ENCODE peak calls at places on chromosomes 11 and 22, in eight cellular contexts. Z, S, Y, G, J, Q, F and K are unnamed samples.

GRCh38 chr11:82683029-82683428 is 50.6 kb downstream of the FAM181B start:
- DNase-seq in Z (no peak), S (no peak), Y (no peak), G (peak; percentile 65), J (no peak), Q (no peak), F (no peak), K (no peak)

GRCh38 chr11:86591631-86592030 is 80.8 kb downstream of the ME3 start:
- DNase-seq in Z (no peak), S (no peak), Y (no peak), G (no peak), J (no peak), Q (no peak), F (no peak), K (no peak)

GRCh38 chr11:14417186-14417585 is 58.2 kb upstream of the RRAS2 start:
- DNase-seq in Z (no peak), S (no peak), Y (peak; percentile 32), G (no peak), J (no peak), Q (no peak), F (no peak), K (no peak)

GRCh38 chr11:1652026-1652425 is 22.5 kb downstream of the KRTAP5-5 start:
- DNase-seq in Z (no peak), S (no peak), Y (no peak), G (no peak), J (no peak), Q (no peak), F (no peak), K (peak; percentile 65)

GRCh38 chr11:46315783-46316563 is 31.3 kb upstream of the DGKZ start:
- DNase-seq in Z (no peak), S (no peak), Y (no peak), G (no peak), J (no peak), Q (no peak), F (peak; percentile 75), K (no peak)

GRCh38 chr11:134691985-134692384 is 279.9 kb upstream of the B3GAT1 start:
- DNase-seq in Z (no peak), S (no peak), Y (no peak), G (no peak), J (no peak), Q (no peak), F (no peak), K (no peak)

GRCh38 chr11:77401486-77402217 is 72.2 kb downstream of the PAK1 start:
- DNase-seq in Z (no peak), S (no peak), Y (no peak), G (no peak), J (no peak), Q (no peak), F (no peak), K (no peak)

GRCh38 chr22:32707971-32708370 is 93.5 kb upstream of the TIMP3 start:
- DNase-seq in Z (no peak), S (no peak), Y (peak; percentile 69), G (no peak), J (no peak), Q (no peak), F (no peak), K (no peak)

GRCh38 chr11:25159341-25159740 is 662.5 kb downstream of the LUZP2 start:
- DNase-seq in Z (no peak), S (no peak), Y (no peak), G (no peak), J (no peak), Q (no peak), F (no peak), K (no peak)

GRCh38 chr22:28813772-28814518 is 13.6 kb upstream of the XBP1 start:
- DNase-seq in Z (peak; percentile 39), S (no peak), Y (no peak), G (no peak), J (no peak), Q (no peak), F (no peak), K (no peak)

GRCh38 chr11:112616292-112617088 is 344.7 kb upstream of the NCAM1 start:
- DNase-seq in Z (no peak), S (no peak), Y (no peak), G (no peak), J (no peak), Q (no peak), F (no peak), K (no peak)

GRCh38 chr22:39290724-39291161 is 28.7 kb downstream of the RPL3 start:
- DNase-seq in Z (peak; percentile 66), S (no peak), Y (peak; percentile 28), G (peak; percentile 84), J (no peak), Q (no peak), F (peak; percentile 81), K (no peak)

GRCh38 chr11:66969584-66970205 is 5.4 kb upstream of the C11orf86 start:
- DNase-seq in Z (no peak), S (no peak), Y (peak; percentile 92), G (no peak), J (no peak), Q (peak; percentile 95), F (no peak), K (no peak)

GRCh38 chr11:35151241-35151640 is 12.3 kb downstream of the CD44 start:
- DNase-seq in Z (no peak), S (no peak), Y (peak; percentile 60), G (no peak), J (no peak), Q (no peak), F (no peak), K (no peak)

DNA sequence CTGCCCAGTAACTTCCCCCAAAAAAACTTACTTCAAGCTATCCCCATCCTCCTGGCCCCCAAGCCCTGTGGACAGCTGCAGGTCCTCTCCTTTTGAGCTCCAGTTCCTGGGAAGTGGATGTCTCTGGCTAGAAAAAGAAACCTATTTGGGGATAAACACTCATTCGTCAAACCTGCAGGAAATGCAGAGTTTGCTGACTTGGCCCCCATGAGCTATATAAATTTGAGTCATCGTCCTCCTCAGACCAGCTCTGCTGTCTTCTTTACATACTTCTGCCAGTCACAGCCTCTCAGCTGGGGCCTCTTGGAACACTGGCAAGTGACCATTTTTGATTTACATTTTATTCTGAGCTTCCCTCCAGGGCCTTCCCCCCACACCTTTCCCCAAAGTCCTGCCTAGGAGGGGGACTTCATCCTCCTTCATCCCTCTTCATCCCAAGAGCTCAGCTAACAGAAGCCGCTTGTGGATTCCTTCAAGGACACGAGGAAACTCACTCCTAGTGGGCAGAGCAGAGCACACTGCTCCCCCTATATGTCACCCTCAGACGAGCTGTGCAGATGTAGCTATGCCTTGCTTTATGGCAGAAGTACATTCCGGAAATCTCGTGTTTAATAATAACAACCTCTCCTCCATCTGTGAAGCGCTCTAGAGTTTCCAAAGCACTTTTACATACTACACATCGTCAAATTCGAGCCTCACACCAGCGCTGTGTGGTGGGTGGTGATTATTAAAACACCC is 131.8 kb downstream of the FEZ1 start:
- DNase-seq in Z (no peak), S (no peak), Y (peak; percentile 14), G (no peak), J (no peak), Q (no peak), F (no peak), K (no peak)
- TF ChIP-seq CTCF in Z (no peak), S (peak; percentile 19), Y (peak; percentile 32), G (peak; percentile 56), J (no peak), Q (no peak), F (no peak), K (peak; percentile 33)

DNA sequence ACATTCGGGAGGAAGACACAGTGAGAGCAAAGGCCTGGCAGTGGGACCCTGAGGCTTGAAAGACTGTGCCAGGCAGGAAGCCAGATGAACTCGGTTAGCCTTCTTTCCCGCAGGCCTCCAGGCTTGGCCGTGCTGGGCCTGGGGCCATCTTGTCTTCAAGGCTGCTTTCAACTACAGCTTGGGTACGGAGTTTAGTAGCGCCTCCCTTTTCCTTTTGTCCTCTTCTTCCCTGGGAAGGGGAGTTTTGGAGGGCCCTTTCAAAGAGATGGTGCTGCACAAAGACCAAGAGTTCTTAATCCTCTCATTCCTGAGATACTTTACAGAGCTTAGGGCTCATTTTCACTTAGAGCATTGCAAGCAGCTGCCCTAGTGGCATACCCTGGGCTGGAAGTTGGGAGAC is 87.5 kb downstream of the TP53I11 start:
- DNase-seq in Z (no peak), S (no peak), Y (no peak), G (peak; percentile 75), J (no peak), Q (no peak), F (no peak), K (no peak)
- TF ChIP-seq CTCF in Z (no peak), S (no peak), Y (no peak), G (peak; percentile 34), J (no peak), Q (no peak), F (no peak), K (no peak)

GRCh38 chr11:108664730-108665525 is at the start of gene DDX10:
- DNase-seq in Z (peak; percentile 99), S (peak; percentile 99), Y (peak; percentile 99), G (peak; percentile 99), J (peak; percentile 82), Q (peak; percentile 97), F (peak; percentile 98), K (peak; percentile 98)
- TF ChIP-seq CTCF in Z (no peak), S (no peak), Y (no peak), G (no peak), J (peak; percentile 19), Q (peak; percentile 28), F (no peak), K (peak; percentile 11)

GRCh38 chr11:55707029-55707428 is 45.0 kb downstream of the OR4C6 start:
- DNase-seq in Z (no peak), S (peak; percentile 54), Y (peak; percentile 45), G (no peak), J (no peak), Q (no peak), F (no peak), K (no peak)
- TF ChIP-seq CTCF in Z (peak; percentile 8), S (peak; percentile 80), Y (peak; percentile 56), G (peak; percentile 81), J (no peak), Q (peak; percentile 44), F (peak; percentile 49), K (peak; percentile 77)

GRCh38 chr11:38824573-38824972 is 2226.5 kb upstream of the RAG2 start:
- DNase-seq in Z (no peak), S (peak; percentile 74), Y (no peak), G (peak; percentile 41), J (no peak), Q (no peak), F (no peak), K (no peak)
- TF ChIP-seq CTCF in Z (no peak), S (peak; percentile 75), Y (peak; percentile 35), G (peak; percentile 75), J (no peak), Q (no peak), F (peak; percentile 9), K (peak; percentile 52)